ENCODE peak calls at places on chromosomes 12 and 14, in eight cellular contexts. G, X, F, E, L, J, N and V are unnamed samples.

GRCh38 chr14:52551696-52552062 is 626 bp downstream of the TXNDC16 start:
- DNase-seq in G (peak), X (no peak), F (peak), E (peak), L (no peak), J (peak), N (peak), V (peak)

GRCh38 chr12:98146487-98146886 is 368.9 kb upstream of the TMPO start:
- DNase-seq in G (no peak), X (no peak), F (no peak), E (no peak), L (no peak), J (no peak), N (no peak), V (no peak)

GRCh38 chr12:71045781-71046180 is 112.0 kb downstream of the TSPAN8 start:
- DNase-seq in G (no peak), X (no peak), F (no peak), E (no peak), L (peak), J (peak), N (no peak), V (no peak)

GRCh38 chr14:103198429-103199140 is 75.3 kb downstream of the TNFAIP2 start:
- DNase-seq in G (no peak), X (peak), F (no peak), E (peak), L (peak), J (peak), N (no peak), V (no peak)

GRCh38 chr14:102945346-102946130 is 23.1 kb downstream of the AMN start:
- DNase-seq in G (no peak), X (no peak), F (no peak), E (no peak), L (no peak), J (no peak), N (no peak), V (no peak)

GRCh38 chr14:90288646-90289355 is 32.4 kb downstream of the PSMC1 start:
- DNase-seq in G (no peak), X (no peak), F (peak), E (no peak), L (no peak), J (no peak), N (no peak), V (peak)

GRCh38 chr12:122473543-122474323 is 27.0 kb downstream of the ZCCHC8 start:
- DNase-seq in G (no peak), X (no peak), F (no peak), E (no peak), L (no peak), J (peak), N (no peak), V (peak)

GRCh38 chr14:22814945-22815713 is at the start of gene SLC7A7:
- DNase-seq in G (no peak), X (no peak), F (no peak), E (no peak), L (no peak), J (peak), N (no peak), V (no peak)

GRCh38 chr14:48398675-48399282 is 723.4 kb upstream of the MDGA2 start:
- DNase-seq in G (peak), X (no peak), F (peak), E (peak), L (no peak), J (peak), N (no peak), V (peak)

GRCh38 chr12:59646636-59647035 is 50.8 kb downstream of the SLC16A7 start:
- DNase-seq in G (no peak), X (no peak), F (no peak), E (no peak), L (no peak), J (no peak), N (no peak), V (no peak)

GRCh38 chr12:59649203-59649602 is 53.4 kb downstream of the SLC16A7 start:
- DNase-seq in G (peak), X (no peak), F (no peak), E (peak), L (peak), J (no peak), N (no peak), V (no peak)

GRCh38 chr12:59645242-59645641 is 49.4 kb downstream of the SLC16A7 start:
- DNase-seq in G (no peak), X (no peak), F (no peak), E (no peak), L (no peak), J (no peak), N (no peak), V (no peak)

GRCh38 chr12:59637657-59638150 is 41.9 kb downstream of the SLC16A7 start:
- DNase-seq in G (no peak), X (no peak), F (no peak), E (no peak), L (no peak), J (no peak), N (no peak), V (no peak)

GRCh38 chr12:59643576-59643975 is 47.7 kb downstream of the SLC16A7 start:
- DNase-seq in G (no peak), X (no peak), F (no peak), E (no peak), L (no peak), J (no peak), N (no peak), V (no peak)
- TF ChIP-seq CTCF in G (no peak), X (no peak), F (no peak), E (no peak), L (no peak), J (no peak), N (no peak), V (no peak)

DNA sequence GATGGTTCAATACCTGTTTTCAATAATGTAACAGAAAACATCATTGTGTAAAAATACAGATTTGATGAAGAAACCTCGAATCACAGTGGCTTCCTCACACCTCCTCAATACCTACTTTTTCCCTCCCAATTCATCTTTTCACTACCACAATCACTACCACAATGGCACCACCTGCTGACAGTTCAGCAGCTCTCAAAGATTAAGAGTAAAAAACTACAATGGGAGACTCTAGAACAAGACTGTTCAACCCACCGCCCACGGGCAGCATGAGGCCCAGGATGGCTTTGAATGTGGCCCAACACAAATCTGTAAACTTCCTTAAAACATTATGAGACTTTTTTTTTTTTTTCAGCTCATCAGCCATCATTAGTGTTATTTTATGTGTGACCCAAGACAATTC is 15.2 kb downstream of the MED6 start:
- DNase-seq in G (peak), X (no peak), F (no peak), E (peak), L (no peak), J (no peak), N (no peak), V (no peak)
- TF ChIP-seq CTCF in G (peak), X (no peak), F (no peak), E (peak), L (no peak), J (no peak), N (no peak), V (peak)

GRCh38 chr14:34874386-34875030 is 652 bp downstream of the BAZ1A start:
- DNase-seq in G (peak), X (no peak), F (peak), E (peak), L (no peak), J (peak), N (peak), V (peak)
- TF ChIP-seq CTCF in G (peak), X (no peak), F (no peak), E (no peak), L (peak), J (peak), N (no peak), V (peak)

GRCh38 chr12:57085999-57086950 is 2.6 kb upstream of the NAB2 start:
- DNase-seq in G (peak), X (no peak), F (peak), E (peak), L (no peak), J (peak), N (peak), V (peak)
- TF ChIP-seq CTCF in G (peak), X (peak), F (no peak), E (peak), L (peak), J (peak), N (no peak), V (peak)

DNA sequence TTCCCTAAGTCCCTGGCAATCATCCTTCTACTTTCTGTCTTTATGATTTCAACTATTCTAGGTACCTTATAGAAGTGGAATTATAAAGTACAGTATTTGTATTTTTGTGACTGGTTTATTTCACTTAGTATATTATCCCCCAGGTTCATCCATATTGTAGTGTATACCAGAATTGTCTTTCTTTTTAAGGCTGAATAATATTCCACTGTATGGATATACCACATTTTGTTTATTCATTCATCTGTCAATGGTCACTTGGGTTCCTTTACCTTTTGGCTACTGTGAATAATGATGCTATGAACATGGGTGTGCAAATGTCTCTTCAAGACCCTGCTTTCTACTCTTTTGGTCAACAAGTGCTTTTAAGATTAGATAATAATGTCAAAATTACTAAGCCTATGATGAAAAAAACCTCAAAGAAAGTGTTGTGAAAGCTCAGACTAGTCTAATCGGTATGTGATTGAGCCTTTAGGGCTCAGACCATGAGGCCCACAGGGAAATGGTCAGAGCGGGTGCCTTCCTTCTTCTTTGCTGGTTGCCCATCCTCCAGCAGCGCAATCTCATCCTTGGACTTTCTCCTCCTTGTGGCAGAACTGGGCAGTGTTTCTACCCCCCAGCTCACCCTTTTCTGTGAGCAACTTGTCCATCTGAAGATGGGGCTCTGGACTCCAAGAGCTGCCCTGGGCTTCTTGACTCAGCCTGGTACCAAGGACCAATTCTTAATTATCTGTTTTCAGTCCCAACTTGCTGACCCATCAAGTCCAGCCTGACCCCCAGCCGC is 105.4 kb downstream of the TTC8 start:
- DNase-seq in G (peak), X (no peak), F (no peak), E (no peak), L (no peak), J (no peak), N (no peak), V (no peak)
- TF ChIP-seq CTCF in G (peak), X (peak), F (no peak), E (peak), L (no peak), J (peak), N (no peak), V (no peak)